ENCODE peak calls at places on chromosome 6, in six cellular contexts. One of them, this sample, is unnamed.

GRCh38 chr6:135568366-135568765 is 70.8 kb upstream of the AHI1 start:
- DNase-seq in stimulated activated CD4-positive, alpha-beta T cell treated with anti-CD3 and anti-CD28 coated beads, TNF-alpha, amount 100 ng/mL, for 4 hours: no peak
- DNase-seq in AG09319: peak; percentile 12
- DNase-seq in H7: no peak
- DNase-seq in H1: no peak
- DNase-seq in T follicular helper cell: no peak
- DNase-seq in this sample: peak; percentile 10

GRCh38 chr6:27293436-27294152 is 18.5 kb downstream of the POM121L2 start:
- DNase-seq in stimulated activated CD4-positive, alpha-beta T cell treated with anti-CD3 and anti-CD28 coated beads, TNF-alpha, amount 100 ng/mL, for 4 hours: no peak
- DNase-seq in AG09319: no peak
- DNase-seq in H7: no peak
- DNase-seq in H1: peak; percentile 91
- DNase-seq in T follicular helper cell: no peak
- DNase-seq in this sample: no peak

GRCh38 chr6:84046755-84047154 is 13.2 kb downstream of the MRAP2 start:
- DNase-seq in stimulated activated CD4-positive, alpha-beta T cell treated with anti-CD3 and anti-CD28 coated beads, TNF-alpha, amount 100 ng/mL, for 4 hours: no peak
- DNase-seq in AG09319: no peak
- DNase-seq in H7: peak; percentile 31
- DNase-seq in H1: no peak
- DNase-seq in T follicular helper cell: no peak
- DNase-seq in this sample: no peak

GRCh38 chr6:104266922-104267321 is 592.8 kb downstream of the HACE1 start:
- DNase-seq in stimulated activated CD4-positive, alpha-beta T cell treated with anti-CD3 and anti-CD28 coated beads, TNF-alpha, amount 100 ng/mL, for 4 hours: no peak
- DNase-seq in AG09319: no peak
- DNase-seq in H7: no peak
- DNase-seq in H1: no peak
- DNase-seq in T follicular helper cell: no peak
- DNase-seq in this sample: no peak

GRCh38 chr6:107833136-107833535 is 9.0 kb upstream of the SCML4 start:
- DNase-seq in stimulated activated CD4-positive, alpha-beta T cell treated with anti-CD3 and anti-CD28 coated beads, TNF-alpha, amount 100 ng/mL, for 4 hours: no peak
- DNase-seq in AG09319: no peak
- DNase-seq in H7: no peak
- DNase-seq in H1: no peak
- DNase-seq in T follicular helper cell: no peak
- DNase-seq in this sample: no peak

GRCh38 chr6:170052991-170053821 is 237.7 kb downstream of the DLL1 start:
- DNase-seq in stimulated activated CD4-positive, alpha-beta T cell treated with anti-CD3 and anti-CD28 coated beads, TNF-alpha, amount 100 ng/mL, for 4 hours: no peak
- DNase-seq in AG09319: no peak
- DNase-seq in H7: no peak
- DNase-seq in H1: no peak
- DNase-seq in T follicular helper cell: no peak
- DNase-seq in this sample: no peak

GRCh38 chr6:44309631-44310030 is 3.5 kb downstream of the AARS2 start:
- DNase-seq in stimulated activated CD4-positive, alpha-beta T cell treated with anti-CD3 and anti-CD28 coated beads, TNF-alpha, amount 100 ng/mL, for 4 hours: no peak
- DNase-seq in AG09319: no peak
- DNase-seq in H7: no peak
- DNase-seq in H1: no peak
- DNase-seq in T follicular helper cell: no peak
- DNase-seq in this sample: no peak

GRCh38 chr6:143676437-143677045 is 1.2 kb upstream of the PHACTR2 start:
- DNase-seq in stimulated activated CD4-positive, alpha-beta T cell treated with anti-CD3 and anti-CD28 coated beads, TNF-alpha, amount 100 ng/mL, for 4 hours: no peak
- DNase-seq in AG09319: no peak
- DNase-seq in H7: no peak
- DNase-seq in H1: no peak
- DNase-seq in T follicular helper cell: no peak
- DNase-seq in this sample: no peak

GRCh38 chr6:138529510-138529909 is 30.2 kb upstream of the NHSL1 start:
- DNase-seq in stimulated activated CD4-positive, alpha-beta T cell treated with anti-CD3 and anti-CD28 coated beads, TNF-alpha, amount 100 ng/mL, for 4 hours: no peak
- DNase-seq in AG09319: no peak
- DNase-seq in H7: no peak
- DNase-seq in H1: no peak
- DNase-seq in T follicular helper cell: no peak
- DNase-seq in this sample: no peak

GRCh38 chr6:42007753-42008528 is 42.4 kb upstream of the TAF8 start:
- DNase-seq in stimulated activated CD4-positive, alpha-beta T cell treated with anti-CD3 and anti-CD28 coated beads, TNF-alpha, amount 100 ng/mL, for 4 hours: no peak
- DNase-seq in AG09319: no peak
- DNase-seq in H7: no peak
- DNase-seq in H1: no peak
- DNase-seq in T follicular helper cell: no peak
- DNase-seq in this sample: no peak

GRCh38 chr6:116217069-116217468 is 36.8 kb downstream of the TSPYL4 start:
- DNase-seq in stimulated activated CD4-positive, alpha-beta T cell treated with anti-CD3 and anti-CD28 coated beads, TNF-alpha, amount 100 ng/mL, for 4 hours: no peak
- DNase-seq in AG09319: no peak
- DNase-seq in H7: no peak
- DNase-seq in H1: no peak
- DNase-seq in T follicular helper cell: no peak
- DNase-seq in this sample: peak; percentile 35

GRCh38 chr6:12113190-12113578 is 101.1 kb downstream of the HIVEP1 start:
- DNase-seq in stimulated activated CD4-positive, alpha-beta T cell treated with anti-CD3 and anti-CD28 coated beads, TNF-alpha, amount 100 ng/mL, for 4 hours: no peak
- DNase-seq in AG09319: no peak
- DNase-seq in H7: no peak
- DNase-seq in H1: no peak
- DNase-seq in T follicular helper cell: no peak
- DNase-seq in this sample: peak; percentile 37

GRCh38 chr6:5095236-5095635 is 10.1 kb downstream of the PPP1R3G start:
- DNase-seq in stimulated activated CD4-positive, alpha-beta T cell treated with anti-CD3 and anti-CD28 coated beads, TNF-alpha, amount 100 ng/mL, for 4 hours: no peak
- DNase-seq in AG09319: no peak
- DNase-seq in H7: no peak
- DNase-seq in H1: no peak
- DNase-seq in T follicular helper cell: no peak
- DNase-seq in this sample: no peak

GRCh38 chr6:71171478-71172070 is 117.0 kb upstream of the OGFRL1 start:
- DNase-seq in stimulated activated CD4-positive, alpha-beta T cell treated with anti-CD3 and anti-CD28 coated beads, TNF-alpha, amount 100 ng/mL, for 4 hours: no peak
- DNase-seq in AG09319: no peak
- DNase-seq in H7: no peak
- DNase-seq in H1: no peak
- DNase-seq in T follicular helper cell: no peak
- DNase-seq in this sample: no peak

GRCh38 chr6:169229611-169230321 is 23.9 kb downstream of the THBS2 start:
- DNase-seq in stimulated activated CD4-positive, alpha-beta T cell treated with anti-CD3 and anti-CD28 coated beads, TNF-alpha, amount 100 ng/mL, for 4 hours: no peak
- DNase-seq in AG09319: no peak
- DNase-seq in H7: peak; percentile 10
- DNase-seq in H1: peak; percentile 23
- DNase-seq in T follicular helper cell: no peak
- DNase-seq in this sample: no peak

GRCh38 chr6:70282906-70283461 is 19.9 kb downstream of the COL9A1 start:
- DNase-seq in stimulated activated CD4-positive, alpha-beta T cell treated with anti-CD3 and anti-CD28 coated beads, TNF-alpha, amount 100 ng/mL, for 4 hours: no peak
- DNase-seq in AG09319: no peak
- DNase-seq in H7: peak; percentile 82
- DNase-seq in H1: peak; percentile 85
- DNase-seq in T follicular helper cell: no peak
- DNase-seq in this sample: no peak

GRCh38 chr6:43093361-43094289 is 17.5 kb downstream of the PTK7 start:
- DNase-seq in stimulated activated CD4-positive, alpha-beta T cell treated with anti-CD3 and anti-CD28 coated beads, TNF-alpha, amount 100 ng/mL, for 4 hours: no peak
- DNase-seq in AG09319: peak; percentile 64
- DNase-seq in H7: peak; percentile 31
- DNase-seq in H1: no peak
- DNase-seq in T follicular helper cell: no peak
- DNase-seq in this sample: peak; percentile 83

GRCh38 chr6:29702519-29703103 is 20.6 kb upstream of the HLA-F start:
- DNase-seq in stimulated activated CD4-positive, alpha-beta T cell treated with anti-CD3 and anti-CD28 coated beads, TNF-alpha, amount 100 ng/mL, for 4 hours: peak; percentile 69
- DNase-seq in AG09319: no peak
- DNase-seq in H7: peak; percentile 89
- DNase-seq in H1: peak; percentile 99
- DNase-seq in T follicular helper cell: peak; percentile 51
- DNase-seq in this sample: peak; percentile 49

GRCh38 chr6:25960689-25961088 is 1.9 kb upstream of the TRIM38 start:
- DNase-seq in stimulated activated CD4-positive, alpha-beta T cell treated with anti-CD3 and anti-CD28 coated beads, TNF-alpha, amount 100 ng/mL, for 4 hours: no peak
- DNase-seq in AG09319: no peak
- DNase-seq in H7: no peak
- DNase-seq in H1: no peak
- DNase-seq in T follicular helper cell: no peak
- DNase-seq in this sample: no peak

GRCh38 chr6:36374956-36375355 is 12.5 kb downstream of the ETV7 start:
- DNase-seq in stimulated activated CD4-positive, alpha-beta T cell treated with anti-CD3 and anti-CD28 coated beads, TNF-alpha, amount 100 ng/mL, for 4 hours: no peak
- DNase-seq in AG09319: no peak
- DNase-seq in H7: no peak
- DNase-seq in H1: no peak
- DNase-seq in T follicular helper cell: no peak
- DNase-seq in this sample: no peak

GRCh38 chr6:159121387-159121955 is 47.7 kb upstream of the FNDC1 start:
- DNase-seq in stimulated activated CD4-positive, alpha-beta T cell treated with anti-CD3 and anti-CD28 coated beads, TNF-alpha, amount 100 ng/mL, for 4 hours: no peak
- DNase-seq in AG09319: no peak
- DNase-seq in H7: no peak
- DNase-seq in H1: no peak
- DNase-seq in T follicular helper cell: no peak
- DNase-seq in this sample: no peak

GRCh38 chr6:89562114-89562815 is 76.3 kb downstream of the LYRM2 start:
- DNase-seq in stimulated activated CD4-positive, alpha-beta T cell treated with anti-CD3 and anti-CD28 coated beads, TNF-alpha, amount 100 ng/mL, for 4 hours: no peak
- DNase-seq in AG09319: no peak
- DNase-seq in H7: no peak
- DNase-seq in H1: no peak
- DNase-seq in T follicular helper cell: no peak
- DNase-seq in this sample: no peak

GRCh38 chr6:36198986-36199385 is 2.4 kb downstream of the BRPF3 start:
- DNase-seq in stimulated activated CD4-positive, alpha-beta T cell treated with anti-CD3 and anti-CD28 coated beads, TNF-alpha, amount 100 ng/mL, for 4 hours: no peak
- DNase-seq in AG09319: no peak
- DNase-seq in H7: no peak
- DNase-seq in H1: no peak
- DNase-seq in T follicular helper cell: no peak
- DNase-seq in this sample: no peak

GRCh38 chr6:142637624-142638023 is 307.4 kb downstream of the HIVEP2 start:
- DNase-seq in stimulated activated CD4-positive, alpha-beta T cell treated with anti-CD3 and anti-CD28 coated beads, TNF-alpha, amount 100 ng/mL, for 4 hours: no peak
- DNase-seq in AG09319: no peak
- DNase-seq in H7: no peak
- DNase-seq in H1: no peak
- DNase-seq in T follicular helper cell: no peak
- DNase-seq in this sample: no peak

GRCh38 chr6:158993639-158994038 is 6.4 kb downstream of the RSPH3 start:
- DNase-seq in stimulated activated CD4-positive, alpha-beta T cell treated with anti-CD3 and anti-CD28 coated beads, TNF-alpha, amount 100 ng/mL, for 4 hours: no peak
- DNase-seq in AG09319: no peak
- DNase-seq in H7: no peak
- DNase-seq in H1: no peak
- DNase-seq in T follicular helper cell: no peak
- DNase-seq in this sample: no peak

GRCh38 chr6:166026586-166027126 is 141.0 kb downstream of the TBXT start:
- DNase-seq in stimulated activated CD4-positive, alpha-beta T cell treated with anti-CD3 and anti-CD28 coated beads, TNF-alpha, amount 100 ng/mL, for 4 hours: no peak
- DNase-seq in AG09319: no peak
- DNase-seq in H7: no peak
- DNase-seq in H1: no peak
- DNase-seq in T follicular helper cell: no peak
- DNase-seq in this sample: no peak

GRCh38 chr6:77415706-77416105 is 47.6 kb downstream of the HTR1B start:
- DNase-seq in stimulated activated CD4-positive, alpha-beta T cell treated with anti-CD3 and anti-CD28 coated beads, TNF-alpha, amount 100 ng/mL, for 4 hours: no peak
- DNase-seq in AG09319: no peak
- DNase-seq in H7: no peak
- DNase-seq in H1: no peak
- DNase-seq in T follicular helper cell: no peak
- DNase-seq in this sample: no peak

GRCh38 chr6:56954389-56955170 is at the start of gene BEND6:
- DNase-seq in stimulated activated CD4-positive, alpha-beta T cell treated with anti-CD3 and anti-CD28 coated beads, TNF-alpha, amount 100 ng/mL, for 4 hours: no peak
- DNase-seq in AG09319: peak; percentile 56
- DNase-seq in H7: peak; percentile 85
- DNase-seq in H1: peak; percentile 71
- DNase-seq in T follicular helper cell: peak; percentile 3
- DNase-seq in this sample: peak; percentile 83

GRCh38 chr6:39225946-39226437 is 3.3 kb downstream of the KCNK5 start:
- DNase-seq in stimulated activated CD4-positive, alpha-beta T cell treated with anti-CD3 and anti-CD28 coated beads, TNF-alpha, amount 100 ng/mL, for 4 hours: no peak
- DNase-seq in AG09319: no peak
- DNase-seq in H7: no peak
- DNase-seq in H1: no peak
- DNase-seq in T follicular helper cell: no peak
- DNase-seq in this sample: no peak

GRCh38 chr6:11730645-11731044 is 48.0 kb downstream of the ADTRP start:
- DNase-seq in stimulated activated CD4-positive, alpha-beta T cell treated with anti-CD3 and anti-CD28 coated beads, TNF-alpha, amount 100 ng/mL, for 4 hours: no peak
- DNase-seq in AG09319: no peak
- DNase-seq in H7: no peak
- DNase-seq in H1: no peak
- DNase-seq in T follicular helper cell: no peak
- DNase-seq in this sample: no peak

GRCh38 chr6:75624335-75624734 is 22.7 kb downstream of the SENP6 start:
- DNase-seq in stimulated activated CD4-positive, alpha-beta T cell treated with anti-CD3 and anti-CD28 coated beads, TNF-alpha, amount 100 ng/mL, for 4 hours: no peak
- DNase-seq in AG09319: no peak
- DNase-seq in H7: no peak
- DNase-seq in H1: no peak
- DNase-seq in T follicular helper cell: no peak
- DNase-seq in this sample: no peak

GRCh38 chr6:113205563-113205962 is 651.6 kb upstream of the MARCKS start:
- DNase-seq in stimulated activated CD4-positive, alpha-beta T cell treated with anti-CD3 and anti-CD28 coated beads, TNF-alpha, amount 100 ng/mL, for 4 hours: no peak
- DNase-seq in AG09319: no peak
- DNase-seq in H7: no peak
- DNase-seq in H1: no peak
- DNase-seq in T follicular helper cell: no peak
- DNase-seq in this sample: no peak

GRCh38 chr6:52130440-52130839 is 43.0 kb upstream of the PKHD1 start:
- DNase-seq in stimulated activated CD4-positive, alpha-beta T cell treated with anti-CD3 and anti-CD28 coated beads, TNF-alpha, amount 100 ng/mL, for 4 hours: no peak
- DNase-seq in AG09319: no peak
- DNase-seq in H7: no peak
- DNase-seq in H1: no peak
- DNase-seq in T follicular helper cell: no peak
- DNase-seq in this sample: no peak

GRCh38 chr6:100262086-100262485 is 202.6 kb downstream of the SIM1 start:
- DNase-seq in stimulated activated CD4-positive, alpha-beta T cell treated with anti-CD3 and anti-CD28 coated beads, TNF-alpha, amount 100 ng/mL, for 4 hours: no peak
- DNase-seq in AG09319: no peak
- DNase-seq in H7: no peak
- DNase-seq in H1: no peak
- DNase-seq in T follicular helper cell: no peak
- DNase-seq in this sample: no peak

GRCh38 chr6:108565091-108565766 is 4.5 kb downstream of the FOXO3 start:
- DNase-seq in stimulated activated CD4-positive, alpha-beta T cell treated with anti-CD3 and anti-CD28 coated beads, TNF-alpha, amount 100 ng/mL, for 4 hours: no peak
- DNase-seq in AG09319: no peak
- DNase-seq in H7: no peak
- DNase-seq in H1: no peak
- DNase-seq in T follicular helper cell: no peak
- DNase-seq in this sample: no peak

GRCh38 chr6:100371591-100371990 is 93.1 kb downstream of the SIM1 start:
- DNase-seq in stimulated activated CD4-positive, alpha-beta T cell treated with anti-CD3 and anti-CD28 coated beads, TNF-alpha, amount 100 ng/mL, for 4 hours: no peak
- DNase-seq in AG09319: no peak
- DNase-seq in H7: no peak
- DNase-seq in H1: no peak
- DNase-seq in T follicular helper cell: no peak
- DNase-seq in this sample: no peak

GRCh38 chr6:168078943-168079405 is at the start of gene FRMD1:
- DNase-seq in stimulated activated CD4-positive, alpha-beta T cell treated with anti-CD3 and anti-CD28 coated beads, TNF-alpha, amount 100 ng/mL, for 4 hours: no peak
- DNase-seq in AG09319: no peak
- DNase-seq in H7: no peak
- DNase-seq in H1: no peak
- DNase-seq in T follicular helper cell: no peak
- DNase-seq in this sample: no peak

GRCh38 chr6:1390071-1390804 is 862 bp downstream of the FOXF2 start:
- DNase-seq in stimulated activated CD4-positive, alpha-beta T cell treated with anti-CD3 and anti-CD28 coated beads, TNF-alpha, amount 100 ng/mL, for 4 hours: no peak
- DNase-seq in AG09319: no peak
- DNase-seq in H7: peak; percentile 71
- DNase-seq in H1: peak; percentile 72
- DNase-seq in T follicular helper cell: no peak
- DNase-seq in this sample: peak; percentile 51

GRCh38 chr6:144340541-144341371 is 55.6 kb downstream of the UTRN start:
- DNase-seq in stimulated activated CD4-positive, alpha-beta T cell treated with anti-CD3 and anti-CD28 coated beads, TNF-alpha, amount 100 ng/mL, for 4 hours: no peak
- DNase-seq in AG09319: no peak
- DNase-seq in H7: no peak
- DNase-seq in H1: no peak
- DNase-seq in T follicular helper cell: no peak
- DNase-seq in this sample: no peak

This sample was measured in AG08395.